ENCODE peak calls at places on chromosomes 6 and 20, in five cellular contexts. A is HL-60, Z is T-helper 1 cell, G is AG09319, D is head of caudate nucleus. U is an unnamed sample.

GRCh38 chr20:2333821-2334220 is 38.0 kb downstream of the TGM3 start:
- DNase-seq in A (no peak), Z (no peak), G (no peak), D (no peak), U (no peak)

GRCh38 chr6:111591370-111591900 is 14.2 kb downstream of the TRAF3IP2 start:
- DNase-seq in A (peak), D (no peak), G (peak), Z (no peak), U (no peak)

GRCh38 chr6:11814819-11815218 is 36.2 kb upstream of the ADTRP start:
- DNase-seq in A (no peak), G (no peak), D (no peak), Z (no peak), U (no peak)

GRCh38 chr20:2820084-2820895 is 4.1 kb downstream of the TMEM239 start:
- DNase-seq in D (no peak), G (no peak), Z (no peak), A (no peak), U (no peak)

GRCh38 chr6:121856296-121856695 is 420.9 kb downstream of the GJA1 start:
- DNase-seq in D (no peak), A (no peak), G (no peak), Z (no peak), U (no peak)

GRCh38 chr6:100447900-100448700 is 16.6 kb downstream of the SIM1 start:
- DNase-seq in Z (no peak), G (no peak), A (no peak), D (no peak), U (no peak)

GRCh38 chr6:88220493-88220892 is 54.3 kb upstream of the CNR1 start:
- DNase-seq in D (no peak), A (no peak), Z (no peak), G (no peak), U (no peak)

GRCh38 chr20:3172933-3173581 is at the start of gene LZTS3:
- DNase-seq in G (no peak), A (no peak), D (peak), Z (peak), U (peak)

GRCh38 chr6:32867559-32868256 is 13.7 kb downstream of the PSMB9 start:
- DNase-seq in A (no peak), Z (no peak), D (no peak), G (no peak), U (no peak)

GRCh38 chr20:46357030-46357514 is 48.8 kb upstream of the CDH22 start:
- DNase-seq in G (no peak), Z (no peak), D (peak), A (no peak), U (no peak)

GRCh38 chr6:149503276-149503675 is 18.5 kb upstream of the ZC3H12D start:
- DNase-seq in G (no peak), A (no peak), Z (no peak), D (no peak), U (no peak)

GRCh38 chr6:16140607-16141006 is 11.7 kb downstream of the MYLIP start:
- DNase-seq in G (no peak), Z (no peak), D (no peak), A (no peak), U (no peak)

GRCh38 chr20:63979221-63979548 is 257 bp downstream of the SAMD10 start:
- DNase-seq in A (no peak), D (no peak), Z (no peak), G (no peak), U (no peak)

GRCh38 chr6:41427642-41428401 is 92.4 kb downstream of the NCR2 start:
- DNase-seq in A (no peak), G (no peak), D (peak), Z (no peak), U (no peak)

GRCh38 chr6:10719386-10720228 is 3.3 kb upstream of the TMEM14C start:
- DNase-seq in G (no peak), A (no peak), D (no peak), Z (peak), U (no peak)

GRCh38 chr6:119627908-119628669 is 278.5 kb upstream of the MAN1A1 start:
- DNase-seq in G (no peak), Z (no peak), D (no peak), A (no peak), U (no peak)

GRCh38 chr20:46903937-46904336 is 9.3 kb downstream of the EYA2 start:
- DNase-seq in G (no peak), Z (no peak), D (no peak), A (no peak), U (no peak)

GRCh38 chr20:17023811-17024210 is 203.0 kb upstream of the PCSK2 start:
- DNase-seq in Z (no peak), D (no peak), G (no peak), A (no peak), U (no peak)

GRCh38 chr20:2700913-2701620 is 8.5 kb downstream of the EBF4 start:
- DNase-seq in G (no peak), A (no peak), D (peak), Z (no peak), U (no peak)

GRCh38 chr6:158505194-158505593 is 54.7 kb upstream of the TMEM181 start:
- DNase-seq in A (no peak), Z (no peak), D (no peak), G (no peak), U (no peak)

U was measured in T-cell.